ENCODE peak calls at places on chromosomes 5 and 9, in six cellular contexts. One of them, this sample, is unnamed.

GRCh38 chr5:75668988-75669760 is 48.1 kb downstream of the POC5 start:
- DNase-seq in hepatocyte: peak; percentile 52
- DNase-seq in OCI-LY7: peak; percentile 8
- DNase-seq in A549: peak; percentile 40
- DNase-seq in cardiac fibroblast: peak; percentile 21
- DNase-seq in upper lobe of left lung: no peak
- DNase-seq in this sample: no peak

GRCh38 chr9:111527347-111527746 is 2.4 kb downstream of the ZNF483 start:
- DNase-seq in cardiac fibroblast: no peak
- DNase-seq in upper lobe of left lung: no peak
- DNase-seq in hepatocyte: no peak
- DNase-seq in A549: no peak
- DNase-seq in OCI-LY7: no peak
- DNase-seq in this sample: no peak

GRCh38 chr5:60944904-60945759 is at the start of the genes ERCC8 and NDUFAF2:
- DNase-seq in upper lobe of left lung: peak; percentile 92
- DNase-seq in hepatocyte: peak; percentile 94
- DNase-seq in cardiac fibroblast: peak; percentile 93
- DNase-seq in OCI-LY7: peak; percentile 91
- DNase-seq in A549: peak; percentile 97
- DNase-seq in this sample: peak; percentile 75

GRCh38 chr5:123209163-123210013 is 120.3 kb downstream of the PRDM6 start:
- DNase-seq in hepatocyte: peak; percentile 71
- DNase-seq in OCI-LY7: no peak
- DNase-seq in cardiac fibroblast: peak; percentile 86
- DNase-seq in upper lobe of left lung: no peak
- DNase-seq in A549: peak; percentile 52
- DNase-seq in this sample: no peak

GRCh38 chr9:35563791-35564197 is 41.3 kb upstream of the TESK1 start:
- DNase-seq in upper lobe of left lung: no peak
- DNase-seq in A549: no peak
- DNase-seq in cardiac fibroblast: peak; percentile 33
- DNase-seq in OCI-LY7: no peak
- DNase-seq in hepatocyte: peak; percentile 62
- DNase-seq in this sample: no peak

GRCh38 chr9:107239474-107239873 is 43.6 kb upstream of the RAD23B start:
- DNase-seq in hepatocyte: no peak
- DNase-seq in A549: no peak
- DNase-seq in upper lobe of left lung: no peak
- DNase-seq in cardiac fibroblast: peak; percentile 46
- DNase-seq in OCI-LY7: peak; percentile 53
- DNase-seq in this sample: no peak

GRCh38 chr9:95750725-95751644 is 124.5 kb upstream of the ERCC6L2 start:
- DNase-seq in OCI-LY7: no peak
- DNase-seq in upper lobe of left lung: no peak
- DNase-seq in A549: no peak
- DNase-seq in cardiac fibroblast: no peak
- DNase-seq in hepatocyte: no peak
- DNase-seq in this sample: no peak

GRCh38 chr9:135887021-135887507 is 20.3 kb downstream of the CAMSAP1 start:
- DNase-seq in cardiac fibroblast: no peak
- DNase-seq in A549: no peak
- DNase-seq in OCI-LY7: no peak
- DNase-seq in hepatocyte: no peak
- DNase-seq in upper lobe of left lung: no peak
- DNase-seq in this sample: no peak

GRCh38 chr5:60023255-60023654 is 129.7 kb upstream of the PDE4D start:
- DNase-seq in hepatocyte: no peak
- DNase-seq in upper lobe of left lung: no peak
- DNase-seq in cardiac fibroblast: no peak
- DNase-seq in OCI-LY7: no peak
- DNase-seq in A549: no peak
- DNase-seq in this sample: no peak

GRCh38 chr9:9494334-9494733 is 1118.5 kb downstream of the PTPRD start:
- DNase-seq in cardiac fibroblast: no peak
- DNase-seq in hepatocyte: no peak
- DNase-seq in A549: no peak
- DNase-seq in upper lobe of left lung: no peak
- DNase-seq in OCI-LY7: no peak
- DNase-seq in this sample: no peak

GRCh38 chr5:69432412-69433206 is 17.7 kb downstream of the MARVELD2 start:
- DNase-seq in cardiac fibroblast: no peak
- DNase-seq in hepatocyte: no peak
- DNase-seq in OCI-LY7: no peak
- DNase-seq in A549: no peak
- DNase-seq in upper lobe of left lung: no peak
- DNase-seq in this sample: no peak

GRCh38 chr5:18487928-18488480 is 853.7 kb downstream of the TAF11L14 start:
- DNase-seq in A549: no peak
- DNase-seq in OCI-LY7: no peak
- DNase-seq in hepatocyte: no peak
- DNase-seq in upper lobe of left lung: no peak
- DNase-seq in cardiac fibroblast: no peak
- DNase-seq in this sample: no peak

GRCh38 chr5:45037927-45038326 is 229.2 kb downstream of the MRPS30 start:
- DNase-seq in upper lobe of left lung: no peak
- DNase-seq in OCI-LY7: no peak
- DNase-seq in cardiac fibroblast: no peak
- DNase-seq in A549: no peak
- DNase-seq in hepatocyte: no peak
- DNase-seq in this sample: no peak

GRCh38 chr5:45042283-45042682 is 233.5 kb downstream of the MRPS30 start:
- DNase-seq in upper lobe of left lung: no peak
- DNase-seq in OCI-LY7: no peak
- DNase-seq in hepatocyte: no peak
- DNase-seq in A549: no peak
- DNase-seq in cardiac fibroblast: no peak
- DNase-seq in this sample: no peak

GRCh38 chr5:45035991-45036390 is 227.2 kb downstream of the MRPS30 start:
- DNase-seq in hepatocyte: no peak
- DNase-seq in A549: no peak
- DNase-seq in upper lobe of left lung: no peak
- DNase-seq in OCI-LY7: no peak
- DNase-seq in cardiac fibroblast: no peak
- DNase-seq in this sample: no peak

GRCh38 chr5:45038366-45038987 is 229.7 kb downstream of the MRPS30 start:
- DNase-seq in cardiac fibroblast: peak; percentile 30
- DNase-seq in OCI-LY7: peak; percentile 19
- DNase-seq in A549: peak; percentile 3
- DNase-seq in hepatocyte: peak; percentile 60
- DNase-seq in upper lobe of left lung: no peak
- DNase-seq in this sample: no peak
- TF ChIP-seq CTCF in cardiac fibroblast: peak; percentile 44
- TF ChIP-seq CTCF in OCI-LY7: peak; percentile 83
- TF ChIP-seq CTCF in A549: peak; percentile 48
- TF ChIP-seq CTCF in hepatocyte: peak; percentile 76
- TF ChIP-seq CTCF in upper lobe of left lung: peak; percentile 10
- TF ChIP-seq CTCF in this sample: no peak

DNA sequence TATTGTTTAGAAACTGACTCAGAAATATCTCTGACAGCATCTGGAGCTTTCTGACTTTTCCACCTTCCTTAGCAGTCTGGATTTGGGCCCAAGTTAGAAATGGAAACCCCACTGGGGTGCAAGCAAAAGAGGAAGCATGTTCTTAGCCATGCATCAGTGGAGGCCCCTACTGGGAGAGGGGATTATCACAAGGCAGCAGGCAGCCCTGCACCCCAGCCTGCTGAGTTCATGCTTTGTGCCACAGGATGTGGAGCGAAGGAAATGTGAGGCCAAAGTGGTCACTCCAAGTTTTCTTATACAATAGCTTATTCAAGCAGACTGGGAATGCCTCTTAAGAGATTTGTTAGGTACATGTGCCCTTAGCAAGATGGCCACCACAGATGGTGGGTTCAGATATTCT is 146.4 kb upstream of the TLX3 start:
- DNase-seq in hepatocyte: peak; percentile 9
- DNase-seq in upper lobe of left lung: no peak
- DNase-seq in cardiac fibroblast: peak; percentile 36
- DNase-seq in A549: peak; percentile 4
- DNase-seq in OCI-LY7: no peak
- DNase-seq in this sample: no peak
- TF ChIP-seq CTCF in hepatocyte: peak; percentile 24
- TF ChIP-seq CTCF in upper lobe of left lung: no peak
- TF ChIP-seq CTCF in cardiac fibroblast: peak; percentile 63
- TF ChIP-seq CTCF in A549: peak; percentile 27
- TF ChIP-seq CTCF in OCI-LY7: peak; percentile 57
- TF ChIP-seq CTCF in this sample: no peak

GRCh38 chr5:132074772-132075718 is 1.5 kb downstream of the CSF2 start:
- DNase-seq in hepatocyte: no peak
- DNase-seq in A549: no peak
- DNase-seq in OCI-LY7: no peak
- DNase-seq in upper lobe of left lung: no peak
- DNase-seq in cardiac fibroblast: no peak
- DNase-seq in this sample: no peak
- TF ChIP-seq CTCF in hepatocyte: no peak
- TF ChIP-seq CTCF in A549: no peak
- TF ChIP-seq CTCF in OCI-LY7: no peak
- TF ChIP-seq CTCF in upper lobe of left lung: no peak
- TF ChIP-seq CTCF in cardiac fibroblast: no peak
- TF ChIP-seq CTCF in this sample: no peak

GRCh38 chr5:149228610-149229297 is 42.9 kb upstream of the AFAP1L1 start:
- DNase-seq in OCI-LY7: no peak
- DNase-seq in upper lobe of left lung: no peak
- DNase-seq in cardiac fibroblast: peak; percentile 95
- DNase-seq in hepatocyte: peak; percentile 69
- DNase-seq in A549: peak; percentile 74
- DNase-seq in this sample: no peak
- TF ChIP-seq CTCF in OCI-LY7: no peak
- TF ChIP-seq CTCF in upper lobe of left lung: peak; percentile 71
- TF ChIP-seq CTCF in cardiac fibroblast: peak; percentile 81
- TF ChIP-seq CTCF in hepatocyte: peak; percentile 71
- TF ChIP-seq CTCF in A549: peak; percentile 64
- TF ChIP-seq CTCF in this sample: no peak

GRCh38 chr5:124660229-124661093 is 86.0 kb downstream of the ZNF608 start:
- DNase-seq in A549: no peak
- DNase-seq in cardiac fibroblast: peak; percentile 96
- DNase-seq in hepatocyte: no peak
- DNase-seq in OCI-LY7: no peak
- DNase-seq in upper lobe of left lung: no peak
- DNase-seq in this sample: no peak
- TF ChIP-seq CTCF in A549: no peak
- TF ChIP-seq CTCF in cardiac fibroblast: no peak
- TF ChIP-seq CTCF in hepatocyte: no peak
- TF ChIP-seq CTCF in OCI-LY7: no peak
- TF ChIP-seq CTCF in upper lobe of left lung: no peak
- TF ChIP-seq CTCF in this sample: no peak

GRCh38 chr5:11494340-11494739 is 409.9 kb downstream of the CTNND2 start:
- DNase-seq in cardiac fibroblast: peak; percentile 3
- DNase-seq in A549: no peak
- DNase-seq in upper lobe of left lung: no peak
- DNase-seq in OCI-LY7: no peak
- DNase-seq in hepatocyte: no peak
- DNase-seq in this sample: no peak
- TF ChIP-seq CTCF in cardiac fibroblast: peak; percentile 5
- TF ChIP-seq CTCF in A549: peak; percentile 45
- TF ChIP-seq CTCF in upper lobe of left lung: no peak
- TF ChIP-seq CTCF in OCI-LY7: peak; percentile 72
- TF ChIP-seq CTCF in hepatocyte: peak; percentile 66
- TF ChIP-seq CTCF in this sample: no peak